ENCODE peak calls at places on chromosomes 5 and 9, in ten cellular contexts. N is psoas muscle; C is stomach; Q is hepatocyte; E is tibial artery; X is CD8-positive, alpha-beta T cell; J is astrocyte; B is iPS DF 6.9; H is SK-N-SH; Y is adipocyte. T is an unnamed sample. For H3K9me3 and H3K36me3, the result is how much of the 10 kb centered on the place peaks cover.

GRCh38 chr9:134403682-134404301 is 77.5 kb downstream of the RXRA start:
- DNase-seq in N (peak), C (peak), Q (no peak), E (peak), X (peak), J (peak), B (no peak), H (no peak), Y (no peak), T (peak)

GRCh38 chr9:14344846-14345585 is 31.1 kb upstream of the NFIB start:
- DNase-seq in N (peak), C (no peak), Q (no peak), E (no peak), X (no peak), J (no peak), B (no peak), H (no peak), Y (no peak), T (no peak)

GRCh38 chr9:108056805-108057386 is 567.3 kb upstream of the KLF4 start:
- DNase-seq in N (no peak), C (no peak), Q (no peak), E (no peak), X (no peak), J (peak), B (no peak), H (no peak), Y (peak), T (no peak)

GRCh38 chr5:79488058-79488457 is 25.9 kb downstream of the HOMER1 start:
- DNase-seq in N (no peak), C (no peak), Q (no peak), E (no peak), X (no peak), J (no peak), B (no peak), H (peak), Y (no peak), T (no peak)

GRCh38 chr9:33619666-33620404 is 95.8 kb downstream of the ANKRD18B start:
- DNase-seq in N (no peak), C (no peak), Q (peak), E (no peak), X (no peak), J (peak), B (no peak), H (no peak), Y (peak), T (no peak)

GRCh38 chr9:128098936-128099931 is 28.3 kb downstream of the PTGES2 start:
- DNase-seq in N (peak), C (no peak), Q (peak), E (no peak), X (no peak), J (no peak), B (no peak), H (no peak), Y (peak), T (peak)

GRCh38 chr9:104861406-104861805 is 66.5 kb downstream of the ABCA1 start:
- DNase-seq in N (no peak), C (no peak), Q (no peak), E (no peak), X (no peak), J (no peak), B (no peak), H (no peak), Y (no peak), T (no peak)

GRCh38 chr5:173741729-173742431 is 125.4 kb upstream of the BOD1 start:
- DNase-seq in N (no peak), C (no peak), Q (no peak), E (no peak), X (no peak), J (no peak), B (no peak), H (no peak), Y (no peak), T (no peak)

GRCh38 chr5:31611002-31611401 is 27.9 kb upstream of the PDZD2 start:
- DNase-seq in N (no peak), C (no peak), Q (no peak), E (no peak), X (no peak), J (no peak), B (no peak), H (no peak), Y (no peak), T (no peak)

GRCh38 chr9:38263534-38263933 is 129.0 kb upstream of the ALDH1B1 start:
- DNase-seq in N (no peak), C (no peak), Q (no peak), E (no peak), X (no peak), J (peak), B (no peak), H (no peak), Y (peak), T (no peak)

GRCh38 chr9:100856238-100856637 is 172.3 kb upstream of the PLPPR1 start:
- DNase-seq in N (no peak), C (no peak), Q (no peak), E (no peak), X (no peak), J (no peak), B (no peak), H (no peak), Y (no peak), T (no peak)

GRCh38 chr5:71629950-71630349 is 42.8 kb downstream of the MCCC2 start:
- DNase-seq in N (no peak), C (no peak), Q (no peak), E (no peak), X (no peak), J (no peak), B (no peak), H (no peak), Y (no peak), T (no peak)

GRCh38 chr5:126525630-126526245 is 69.3 kb downstream of the ALDH7A1 start:
- DNase-seq in N (peak), C (peak), Q (no peak), E (peak), X (no peak), J (no peak), B (peak), H (no peak), Y (no peak), T (peak)

GRCh38 chr5:137114529-137114928 is 384.6 kb downstream of the SPOCK1 start:
- DNase-seq in N (no peak), C (no peak), Q (peak), E (no peak), X (no peak), J (peak), B (no peak), H (peak), Y (no peak), T (no peak)

GRCh38 chr5:180251887-180252286 is 40.0 kb downstream of the MAPK9 start:
- DNase-seq in N (no peak), C (no peak), Q (no peak), E (no peak), X (no peak), J (no peak), B (no peak), H (no peak), Y (no peak), T (no peak)

GRCh38 chr5:180251141-180251540 is 40.7 kb downstream of the MAPK9 start:
- DNase-seq in N (no peak), C (no peak), Q (no peak), E (no peak), X (no peak), J (no peak), B (no peak), H (no peak), Y (no peak), T (no peak)

GRCh38 chr5:180250329-180250728 is 41.3 kb upstream of the RASGEF1C start:
- DNase-seq in N (no peak), C (no peak), Q (no peak), E (no peak), X (no peak), J (no peak), B (no peak), H (no peak), Y (no peak), T (no peak)

DNA sequence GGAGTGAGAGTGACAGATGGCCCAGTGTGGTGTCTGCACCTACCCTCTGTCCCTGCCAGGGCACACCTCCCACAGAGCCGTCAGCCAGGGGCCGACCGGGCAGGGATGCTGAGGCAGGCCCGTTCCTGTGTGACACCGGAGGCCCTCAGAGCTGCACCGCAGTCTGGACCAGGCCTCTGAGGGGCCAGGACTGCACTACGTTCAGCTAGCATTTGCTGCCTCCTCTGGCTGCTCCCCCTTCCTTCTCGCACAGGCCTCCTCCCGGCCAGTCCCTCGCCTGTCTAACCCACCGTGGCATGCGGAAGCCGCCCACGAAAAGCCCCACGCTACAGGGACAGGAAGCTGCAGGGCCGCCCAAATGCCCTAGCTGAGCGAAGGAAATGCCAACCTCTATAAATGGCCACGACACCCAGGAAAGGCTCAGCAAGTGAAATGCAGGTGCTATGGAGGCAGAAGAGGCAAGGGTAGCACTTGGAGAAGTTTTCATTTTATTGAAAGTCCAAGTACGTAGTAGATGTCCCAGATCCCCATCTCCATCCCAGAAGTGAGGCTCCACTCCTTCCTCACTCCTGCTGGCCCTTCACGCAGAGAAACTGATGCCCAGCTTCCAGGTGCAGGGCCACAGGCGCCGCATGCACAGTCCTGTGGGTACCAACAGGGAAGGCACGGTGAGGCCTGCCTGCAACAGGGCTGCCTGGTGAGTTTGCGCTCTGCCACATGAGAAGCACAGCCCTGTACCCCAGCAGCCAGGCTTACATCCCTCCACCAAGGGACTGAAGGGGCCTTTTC is 38.7 kb downstream of the MAPK9 start:
- DNase-seq in N (no peak), C (no peak), Q (no peak), E (no peak), X (no peak), J (peak), B (no peak), H (no peak), Y (no peak), T (no peak)
- H3K9me3 ChIP-seq in N (half or more), C (half or more), Q (under half), E (half or more), X (half or more), J (half or more), B (under half), H (under half), Y (half or more), T (half or more)

GRCh38 chr9:124312290-124313265 is 54.8 kb downstream of the NEK6 start:
- DNase-seq in N (no peak), C (no peak), Q (no peak), E (no peak), X (no peak), J (no peak), B (no peak), H (peak), Y (no peak), T (no peak)
- H3K36me3 ChIP-seq in N (under half), C (half or more), Q (under half), E (half or more), X (under half), J (under half), B (under half), H (under half), Y (half or more), T (under half)

GRCh38 chr5:4422247-4422646 is 717.9 kb upstream of the ADAMTS16 start:
- DNase-seq in N (no peak), C (no peak), Q (no peak), E (no peak), X (no peak), J (no peak), B (no peak), H (no peak), Y (no peak), T (no peak)
- H3K9me3 ChIP-seq in N (under half), C (under half), Q (under half), E (under half), X (under half), J (under half), B (under half), H (under half), Y (under half), T (under half)

DNA sequence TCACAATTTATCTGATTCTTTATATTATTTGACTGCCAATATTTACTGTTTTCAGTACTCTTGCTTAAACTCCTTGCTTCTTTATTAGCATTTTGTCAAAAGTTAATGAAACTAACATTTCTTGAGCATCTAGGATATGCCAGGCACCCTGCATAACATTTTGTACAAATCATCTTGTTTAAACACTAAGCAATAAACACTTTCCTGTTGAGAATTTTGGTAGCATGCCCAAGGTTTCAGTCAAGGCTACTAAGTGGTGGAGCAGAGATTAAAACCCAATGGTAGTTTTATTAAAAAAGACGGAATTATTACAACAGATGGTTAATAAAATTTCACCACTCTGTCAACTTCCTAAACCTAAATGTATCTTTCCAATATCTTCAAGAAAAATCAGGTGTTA is 43.2 kb downstream of the SKIC3 start:
- DNase-seq in N (no peak), C (no peak), Q (no peak), E (no peak), X (no peak), J (no peak), B (no peak), H (no peak), Y (no peak), T (no peak)
- H3K36me3 ChIP-seq in N (under half), C (half or more), Q (under half), E (half or more), X (under half), J (half or more), B (under half), H (half or more), Y (half or more), T (under half)

GRCh38 chr5:95743248-95743647 is 12.1 kb downstream of the RHOBTB3 start:
- DNase-seq in N (no peak), C (no peak), Q (no peak), E (no peak), X (no peak), J (no peak), B (no peak), H (no peak), Y (no peak), T (no peak)
- H3K9me3 ChIP-seq in N (under half), C (under half), Q (under half), E (under half), X (under half), J (under half), B (under half), H (under half), Y (under half), T (under half)

GRCh38 chr9:95102572-95102971 is 214.9 kb downstream of the FANCC start:
- DNase-seq in N (no peak), C (no peak), Q (no peak), E (no peak), X (no peak), J (no peak), B (no peak), H (no peak), Y (no peak), T (peak)
- H3K36me3 ChIP-seq in N (under half), C (under half), Q (under half), E (under half), X (under half), J (under half), B (under half), H (under half), Y (under half), T (under half)

GRCh38 chr5:28014779-28015178 is 976.4 kb upstream of the CDH9 start:
- DNase-seq in N (no peak), C (no peak), Q (no peak), E (no peak), X (no peak), J (no peak), B (no peak), H (peak), Y (peak), T (no peak)
- H3K9me3 ChIP-seq in N (under half), C (half or more), Q (under half), E (under half), X (under half), J (under half), B (under half), H (under half), Y (under half), T (under half)

GRCh38 chr5:141928051-141928450 is 4.4 kb downstream of the DELE1 start:
- DNase-seq in N (no peak), C (no peak), Q (no peak), E (peak), X (no peak), J (no peak), B (no peak), H (no peak), Y (no peak), T (no peak)

GRCh38 chr5:141920771-141921170 is 2.9 kb upstream of the DELE1 start:
- DNase-seq in N (no peak), C (no peak), Q (no peak), E (peak), X (no peak), J (no peak), B (no peak), H (no peak), Y (no peak), T (no peak)

GRCh38 chr5:141929398-141930058 is 5.9 kb downstream of the DELE1 start:
- DNase-seq in N (no peak), C (no peak), Q (no peak), E (peak), X (no peak), J (no peak), B (no peak), H (no peak), Y (no peak), T (peak)

GRCh38 chr5:141923443-141924313 is at the start of gene DELE1:
- DNase-seq in N (peak), C (peak), Q (peak), E (peak), X (peak), J (peak), B (peak), H (peak), Y (peak), T (peak)

GRCh38 chr5:141926434-141926833 is 2.8 kb downstream of the DELE1 start:
- DNase-seq in N (no peak), C (no peak), Q (no peak), E (no peak), X (no peak), J (no peak), B (no peak), H (no peak), Y (no peak), T (no peak)
- H3K36me3 ChIP-seq in N (under half), C (half or more), Q (under half), E (half or more), X (half or more), J (under half), B (under half), H (half or more), Y (half or more), T (under half)

T was measured in heart left ventricle.